ENCODE peak calls at places on chromosome 10, in six cellular contexts. U is stomach, Z is HCT116, J is Peyer's patch, T is uterus, D is spleen. Q is an unnamed sample.

GRCh38 chr10:79342811-79343541 is 4.3 kb upstream of the PPIF start:
- DNase-seq in Z (no peak), J (no peak), T (no peak), D (no peak), U (peak; percentile 77), Q (no peak)

GRCh38 chr10:33136781-33137180 is 178.8 kb upstream of the ITGB1 start:
- DNase-seq in U (no peak), D (no peak), Z (peak; percentile 68), T (no peak), J (no peak), Q (no peak)

GRCh38 chr10:60735244-60735643 is 43.0 kb upstream of the CDK1 start:
- DNase-seq in Z (no peak), J (no peak), U (no peak), T (no peak), D (no peak), Q (no peak)

GRCh38 chr10:101287922-101288638 is 58.8 kb upstream of the LBX1 start:
- DNase-seq in D (no peak), Z (peak; percentile 41), T (no peak), J (no peak), U (no peak), Q (no peak)

GRCh38 chr10:131019696-131020095 is 291.8 kb downstream of the TCERG1L start:
- DNase-seq in Z (no peak), T (no peak), J (peak; percentile 18), D (peak; percentile 70), U (no peak), Q (no peak)

GRCh38 chr10:104680467-104681401 is 39.6 kb downstream of the SORCS3 start:
- DNase-seq in D (no peak), T (no peak), U (no peak), J (no peak), Z (no peak), Q (no peak)

GRCh38 chr10:28411648-28412047 is 108.8 kb upstream of the MPP7 start:
- DNase-seq in Z (no peak), J (no peak), D (no peak), T (no peak), U (no peak), Q (no peak)

GRCh38 chr10:72009430-72010081 is 45.4 kb downstream of the CHST3 start:
- DNase-seq in D (peak; percentile 82), J (no peak), Z (no peak), T (peak; percentile 99), U (peak; percentile 54), Q (no peak)

GRCh38 chr10:24483701-24484100 is 240.0 kb downstream of the ARHGAP21 start:
- DNase-seq in D (no peak), U (peak; percentile 81), T (no peak), J (peak; percentile 74), Z (peak; percentile 74), Q (no peak)

GRCh38 chr10:21166557-21167287 is 269.6 kb upstream of the NEBL start:
- DNase-seq in D (no peak), T (no peak), U (peak; percentile 68), Z (no peak), J (no peak), Q (no peak)

GRCh38 chr10:60171436-60172013 is 218.2 kb downstream of the ANK3 start:
- DNase-seq in J (no peak), U (no peak), Z (no peak), D (no peak), T (no peak), Q (no peak)

GRCh38 chr10:45653454-45653853 is 19.1 kb downstream of the ZFAND4 start:
- DNase-seq in T (no peak), J (no peak), D (no peak), U (no peak), Z (no peak), Q (no peak)

GRCh38 chr10:89518876-89519842 is 16.2 kb downstream of the SLC16A12 start:
- DNase-seq in J (no peak), T (peak; percentile 73), U (no peak), Z (no peak), D (no peak), Q (no peak)

GRCh38 chr10:33386926-33387325 is 52.5 kb upstream of the NRP1 start:
- DNase-seq in U (no peak), T (no peak), D (no peak), Z (no peak), J (no peak), Q (no peak)

GRCh38 chr10:49008505-49009202 is 69.0 kb upstream of the LRRC18 start:
- DNase-seq in D (no peak), Z (no peak), U (no peak), T (no peak), J (no peak), Q (no peak)

GRCh38 chr10:93821051-93821772 is 63.5 kb downstream of the LGI1 start:
- DNase-seq in T (no peak), U (no peak), J (no peak), D (no peak), Z (peak; percentile 36), Q (no peak)

GRCh38 chr10:23157691-23158369 is 34.3 kb upstream of the PTF1A start:
- DNase-seq in T (no peak), Z (peak; percentile 41), J (no peak), U (no peak), D (no peak), Q (no peak)

GRCh38 chr10:47403401-47404318 is 19.6 kb upstream of the ZNF488 start:
- DNase-seq in Z (no peak), U (no peak), T (no peak), J (no peak), D (peak; percentile 61), Q (no peak)

GRCh38 chr10:124791378-124792348 is at the start of gene EEF1AKMT2:
- DNase-seq in T (peak; percentile 61), J (peak; percentile 88), D (peak; percentile 96), U (peak; percentile 80), Z (peak; percentile 86), Q (peak; percentile 7)
- TF ChIP-seq POLR2A in T (no peak), J (peak; percentile 81), D (no peak), U (no peak), Z (peak; percentile 94), Q (no peak)

GRCh38 chr10:110508806-110509544 is 11.3 kb downstream of the DUSP5 start:
- DNase-seq in U (no peak), J (no peak), D (no peak), Z (no peak), T (no peak), Q (no peak)

GRCh38 chr10:110510086-110510485 is 12.4 kb downstream of the DUSP5 start:
- DNase-seq in J (no peak), Z (no peak), D (no peak), U (no peak), T (no peak), Q (no peak)

GRCh38 chr10:110509560-110509959 is 11.9 kb downstream of the DUSP5 start:
- DNase-seq in J (no peak), T (no peak), U (no peak), D (no peak), Z (no peak), Q (no peak)

GRCh38 chr10:110507303-110507702 is 9.6 kb downstream of the DUSP5 start:
- DNase-seq in J (no peak), Z (no peak), U (no peak), T (no peak), D (no peak), Q (no peak)

GRCh38 chr10:110508389-110508788 is 10.7 kb downstream of the DUSP5 start:
- DNase-seq in J (no peak), U (no peak), Z (no peak), T (no peak), D (no peak), Q (no peak)
- TF ChIP-seq POLR2A in J (no peak), U (no peak), Z (no peak), T (no peak), D (no peak), Q (no peak)

GRCh38 chr10:68600041-68600778 is 40.1 kb downstream of the TET1 start:
- DNase-seq in Z (peak; percentile 70), U (peak; percentile 65), T (peak; percentile 45), D (peak; percentile 86), J (peak; percentile 61), Q (peak; percentile 14)
- TF ChIP-seq POLR2A in Z (peak; percentile 21), U (no peak), T (no peak), D (no peak), J (no peak), Q (no peak)

GRCh38 chr10:95475003-95475383 is 86.2 kb downstream of the SORBS1 start:
- DNase-seq in D (no peak), Z (no peak), T (no peak), U (no peak), J (no peak), Q (no peak)

GRCh38 chr10:95476482-95477174 is 84.5 kb downstream of the SORBS1 start:
- DNase-seq in T (no peak), U (no peak), Z (no peak), J (no peak), D (no peak), Q (no peak)

GRCh38 chr10:95477175-95477520 is 84.0 kb downstream of the SORBS1 start:
- DNase-seq in T (no peak), D (no peak), U (no peak), Z (no peak), J (no peak), Q (no peak)

GRCh38 chr10:95474228-95475002 is 86.8 kb downstream of the SORBS1 start:
- DNase-seq in D (no peak), J (no peak), Z (no peak), U (no peak), T (peak; percentile 59), Q (no peak)

DNA sequence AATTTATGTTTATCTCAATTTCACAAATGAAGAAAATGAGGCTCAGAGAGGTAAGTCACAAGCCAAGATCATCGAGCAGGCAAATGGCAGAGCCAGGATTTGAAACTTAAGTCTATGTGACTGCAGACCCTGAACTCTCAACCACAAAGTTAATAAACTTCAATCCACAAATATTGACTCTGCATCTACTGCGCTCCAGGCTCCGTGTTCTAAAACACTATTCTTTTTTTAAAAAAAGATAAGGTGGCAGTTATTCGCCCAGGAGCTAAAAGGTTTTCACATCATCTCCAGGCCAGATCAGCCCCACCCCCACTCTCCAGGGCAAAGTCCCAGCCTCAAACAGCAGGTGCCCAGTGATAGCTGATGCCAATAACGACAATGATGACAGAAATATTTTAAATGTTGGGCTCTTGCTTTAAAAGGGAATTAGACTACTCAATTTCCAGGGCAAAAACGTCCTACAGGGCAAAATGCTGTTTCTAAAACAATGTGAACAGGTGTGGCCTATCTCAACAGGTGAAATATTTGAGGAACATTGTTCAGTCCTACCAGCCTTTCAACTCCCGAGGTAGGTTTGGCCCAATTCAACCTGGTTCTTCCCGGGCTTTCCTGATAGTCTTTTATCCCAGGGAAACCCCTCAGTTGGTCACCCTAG is 85.2 kb downstream of the SORBS1 start:
- DNase-seq in U (peak; percentile 90), J (peak; percentile 83), T (no peak), Z (no peak), D (no peak), Q (no peak)
- TF ChIP-seq POLR2A in U (no peak), J (no peak), T (no peak), Z (no peak), D (no peak), Q (no peak)

GRCh38 chr10:42782446-42783180 is at the start of gene BMS1:
- DNase-seq in Z (peak; percentile 93), T (peak; percentile 81), D (peak; percentile 96), J (peak; percentile 92), U (peak; percentile 90), Q (peak; percentile 66)
- TF ChIP-seq POLR2A in Z (peak; percentile 89), T (peak; percentile 65), D (no peak), J (peak; percentile 75), U (no peak), Q (no peak)

Q was measured in esophagus squamous epithelium.